ENCODE peak calls at places on chromosomes 6 and 20, in eight cellular contexts. B is Calu3, E is fibroblast of pulmonary artery, T is tibial artery, K is AG04450, F is Peyer's patch, C is adrenal gland, J is AG09309. A is an unnamed sample.

GRCh38 chr6:24902782-24903181 is 33.0 kb downstream of the RIPOR2 start:
- DNase-seq in J (peak), T (no peak), F (no peak), K (peak), C (peak), B (no peak), E (peak), A (no peak)

GRCh38 chr20:45510242-45510862 is 5.1 kb downstream of the SPINT3 start:
- DNase-seq in C (no peak), F (no peak), E (peak), K (no peak), J (no peak), T (no peak), B (no peak), A (no peak)

GRCh38 chr20:60976913-60977312 is 275.1 kb upstream of the CDH4 start:
- DNase-seq in F (no peak), K (no peak), T (no peak), E (no peak), C (no peak), B (no peak), J (no peak), A (no peak)

GRCh38 chr6:26520088-26520839 is 17.9 kb upstream of the HMGN4 start:
- DNase-seq in C (peak), T (peak), K (no peak), J (no peak), B (no peak), E (no peak), F (peak), A (peak)

GRCh38 chr20:23228912-23229311 is 121.7 kb upstream of the NXT1 start:
- DNase-seq in F (no peak), J (peak), E (peak), C (no peak), B (no peak), K (peak), T (no peak), A (no peak)

GRCh38 chr6:72382602-72383529 is 239.0 kb upstream of the KCNQ5 start:
- DNase-seq in E (no peak), J (no peak), T (no peak), K (no peak), F (peak), B (no peak), C (no peak), A (no peak)

GRCh38 chr20:2314759-2315439 is 19.1 kb downstream of the TGM3 start:
- DNase-seq in K (no peak), F (no peak), T (peak), J (peak), E (peak), B (no peak), C (peak), A (no peak)

GRCh38 chr6:168314948-168315347 is 4.6 kb downstream of the DACT2 start:
- DNase-seq in B (no peak), K (no peak), T (no peak), J (no peak), F (no peak), E (peak), C (no peak), A (no peak)

GRCh38 chr6:90127589-90127988 is 169.1 kb downstream of the BACH2 start:
- DNase-seq in B (no peak), K (no peak), E (no peak), T (no peak), J (no peak), F (no peak), C (no peak), A (no peak)

GRCh38 chr6:89468998-89469397 is 36.0 kb downstream of the ANKRD6 start:
- DNase-seq in J (no peak), B (no peak), F (no peak), C (no peak), E (no peak), K (no peak), T (no peak), A (no peak)

GRCh38 chr6:8953310-8953709 is 518.0 kb upstream of the SLC35B3 start:
- DNase-seq in E (no peak), K (no peak), B (no peak), F (no peak), C (no peak), T (no peak), J (no peak), A (no peak)

GRCh38 chr20:39676857-39677351 is 714.8 kb downstream of the DHX35 start:
- DNase-seq in T (no peak), K (no peak), J (no peak), F (no peak), C (no peak), E (peak), B (no peak), A (no peak)

GRCh38 chr20:10216146-10216741 is 2.4 kb upstream of the SNAP25 start:
- DNase-seq in K (no peak), B (no peak), C (no peak), F (no peak), T (no peak), J (no peak), E (no peak), A (no peak)

GRCh38 chr6:53925891-53926290 is 131.1 kb downstream of the LRRC1 start:
- DNase-seq in K (no peak), T (no peak), B (no peak), F (no peak), E (no peak), J (no peak), C (no peak), A (no peak)

GRCh38 chr6:21587182-21587924 is 6.2 kb upstream of the SOX4 start:
- DNase-seq in J (no peak), E (peak), C (peak), B (peak), T (peak), K (no peak), F (no peak), A (peak)

GRCh38 chr20:59082981-59083380 is 40.4 kb upstream of the PRELID3B start:
- DNase-seq in B (no peak), K (no peak), C (no peak), T (no peak), J (peak), E (peak), F (no peak), A (no peak)

GRCh38 chr6:87832025-87832825 is 130.2 kb upstream of the AKIRIN2 start:
- DNase-seq in C (no peak), K (no peak), F (no peak), E (peak), T (no peak), J (no peak), B (no peak), A (no peak)

GRCh38 chr6:31791324-31792089 is 4.0 kb downstream of the VARS1 start:
- DNase-seq in C (peak), B (peak), K (no peak), T (no peak), F (peak), E (peak), J (no peak), A (peak)

GRCh38 chr6:74334722-74335121 is 638.7 kb downstream of the CD109 start:
- DNase-seq in E (no peak), F (no peak), T (no peak), J (no peak), K (no peak), C (no peak), B (no peak), A (no peak)

GRCh38 chr6:145878591-145879295 is 64.1 kb upstream of the FBXO30 start:
- DNase-seq in C (no peak), F (no peak), K (no peak), J (no peak), T (no peak), E (no peak), B (no peak), A (no peak)

GRCh38 chr20:25081065-25081729 is 744 bp downstream of the VSX1 start:
- DNase-seq in E (peak), J (no peak), F (peak), B (no peak), K (no peak), C (peak), T (peak), A (peak)

GRCh38 chr20:25077610-25078169 is 4.3 kb downstream of the VSX1 start:
- DNase-seq in K (no peak), T (peak), B (no peak), E (peak), J (no peak), F (peak), C (peak), A (no peak)

GRCh38 chr20:25078662-25079061 is 3.3 kb downstream of the VSX1 start:
- DNase-seq in F (peak), J (no peak), T (no peak), C (no peak), B (no peak), E (no peak), K (no peak), A (no peak)

GRCh38 chr20:25076731-25077609 is 5.0 kb downstream of the VSX1 start:
- DNase-seq in K (no peak), J (no peak), B (peak), C (no peak), F (peak), T (no peak), E (peak), A (peak)

GRCh38 chr20:25079171-25079570 is 2.8 kb downstream of the VSX1 start:
- DNase-seq in E (no peak), T (no peak), C (no peak), J (no peak), K (no peak), F (peak), B (no peak), A (no peak)
- TF ChIP-seq CTCF in E (no peak), T (no peak), C (no peak), J (no peak), K (no peak), F (no peak), B (no peak), A (no peak)

DNA sequence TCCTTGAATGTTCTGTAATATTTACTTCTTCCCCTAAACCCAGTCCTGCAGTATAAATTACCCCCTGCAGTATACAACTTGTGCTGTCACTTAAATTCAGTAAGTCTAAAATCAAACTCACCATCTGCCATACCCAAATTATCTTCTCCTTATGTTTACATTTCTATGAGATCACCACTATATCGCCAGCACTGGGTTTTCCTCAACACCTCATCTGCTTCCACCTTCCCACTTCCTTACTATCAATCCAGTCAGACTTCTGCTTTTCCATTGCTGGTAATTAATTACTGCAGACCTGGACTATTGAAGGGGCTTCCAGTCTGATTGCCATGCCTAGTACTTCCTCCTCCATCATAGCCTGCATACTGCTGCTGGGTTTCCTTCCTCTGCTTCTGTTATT is 15.2 kb downstream of the EFHC1 start:
- DNase-seq in C (no peak), E (no peak), J (no peak), B (no peak), F (no peak), K (no peak), T (no peak), A (no peak)
- TF ChIP-seq CTCF in C (no peak), E (no peak), J (no peak), B (no peak), F (no peak), K (no peak), T (no peak), A (no peak)

GRCh38 chr6:45946352-45946751 is 69.3 kb downstream of the CLIC5 start:
- DNase-seq in J (peak), C (peak), K (peak), B (no peak), T (no peak), F (no peak), E (peak), A (no peak)
- TF ChIP-seq CTCF in J (peak), C (no peak), K (peak), B (no peak), T (no peak), F (peak), E (peak), A (peak)

GRCh38 chr20:31514154-31515071 is at the start of gene HM13:
- DNase-seq in T (peak), B (peak), F (peak), C (peak), E (peak), J (peak), K (peak), A (peak)
- TF ChIP-seq CTCF in T (peak), B (peak), F (peak), C (peak), E (peak), J (peak), K (peak), A (peak)

GRCh38 chr20:51864967-51865366 is 62.6 kb upstream of the SALL4 start:
- DNase-seq in J (no peak), C (no peak), B (no peak), K (no peak), E (no peak), F (no peak), T (no peak), A (no peak)
- TF ChIP-seq CTCF in J (no peak), C (no peak), B (no peak), K (no peak), E (no peak), F (no peak), T (no peak), A (no peak)

A was measured in progenitor cell of endocrine pancreas.